ENCODE peak calls at places on chromosome 17, in nine cellular contexts. C is adrenal gland, B is tibial nerve, D is pancreas, S is stomach, E is SK-N-SH, I is Peyer's patch, K is left ventricle myocardium inferior, G is AG04450. V is an unnamed sample.

GRCh38 chr17:43401293-43401692 is 2.5 kb downstream of the ARL4D start:
- DNase-seq in D (no peak), G (peak; percentile 43), B (no peak), I (no peak), C (peak; percentile 77), K (no peak), E (no peak), S (peak; percentile 51), V (peak; percentile 58)

GRCh38 chr17:12395733-12396354 is 269.8 kb upstream of the MYOCD start:
- DNase-seq in D (no peak), S (peak; percentile 34), B (no peak), K (no peak), G (no peak), E (peak; percentile 31), I (no peak), C (peak; percentile 54), V (peak; percentile 53)

GRCh38 chr17:38563362-38564253 is 42.1 kb downstream of the SRCIN1 start:
- DNase-seq in I (no peak), B (no peak), G (no peak), E (no peak), K (no peak), S (no peak), C (no peak), D (peak; percentile 71), V (peak; percentile 84)

GRCh38 chr17:82793974-82794620 is 42.2 kb downstream of the TBCD start:
- DNase-seq in G (no peak), S (no peak), I (no peak), K (no peak), E (peak; percentile 84), C (no peak), B (no peak), D (no peak), V (no peak)

GRCh38 chr17:4974064-4974670 is 6.5 kb upstream of the SPAG7 start:
- DNase-seq in S (no peak), B (no peak), K (peak; percentile 54), G (no peak), D (no peak), E (no peak), C (no peak), I (no peak), V (no peak)

GRCh38 chr17:19703776-19704371 is 12.5 kb downstream of the SLC47A2 start:
- DNase-seq in K (no peak), D (peak; percentile 58), E (peak; percentile 72), B (no peak), C (peak; percentile 92), S (peak; percentile 51), G (no peak), I (no peak), V (peak; percentile 88)

GRCh38 chr17:11130367-11130766 is 110.6 kb upstream of the SHISA6 start:
- DNase-seq in B (no peak), E (no peak), C (no peak), D (no peak), I (no peak), G (no peak), K (no peak), S (no peak), V (no peak)

GRCh38 chr17:82787081-82787848 is 35.4 kb downstream of the TBCD start:
- DNase-seq in K (no peak), I (no peak), G (no peak), S (no peak), E (no peak), B (no peak), D (peak; percentile 33), C (no peak), V (no peak)

GRCh38 chr17:34146440-34147043 is 108.5 kb upstream of the CCL2 start:
- DNase-seq in G (no peak), D (peak; percentile 89), I (peak; percentile 20), B (no peak), C (peak; percentile 82), S (peak; percentile 74), E (peak; percentile 64), K (peak; percentile 48), V (peak; percentile 88)
- TF ChIP-seq CTCF in G (peak; percentile 14), D (peak; percentile 61), I (peak; percentile 38), B (no peak), C (peak; percentile 53), S (no peak), E (peak; percentile 46), K (peak; percentile 75), V (peak; percentile 89)

DNA sequence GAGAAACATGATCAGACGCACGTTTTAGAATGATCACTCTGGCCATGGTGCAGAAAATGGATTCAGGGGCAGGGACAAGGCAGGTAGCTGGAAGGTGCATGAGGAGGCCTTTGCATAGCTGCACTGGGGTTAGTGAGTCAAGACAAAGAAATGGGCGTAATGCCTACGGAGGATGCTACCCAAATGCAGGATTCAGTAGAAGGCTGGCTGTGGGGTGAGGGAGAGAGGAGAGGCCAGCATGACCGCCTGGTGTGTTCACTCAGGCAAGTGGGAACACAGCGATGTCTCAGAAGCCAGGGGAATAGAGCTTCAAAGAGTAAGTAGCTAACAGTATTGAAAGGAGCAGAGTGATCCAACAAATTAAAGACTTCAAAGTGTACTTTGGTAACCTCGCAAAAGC is 31.2 kb downstream of the PMP22 start:
- DNase-seq in G (no peak), K (no peak), S (no peak), C (no peak), D (no peak), I (no peak), B (no peak), E (no peak), V (no peak)
- H3K27ac ChIP-seq in G (no peak overlapping the region), K (peak overlapping the region; percentile 76), S (no peak overlapping the region), C (no peak overlapping the region), D (no peak overlapping the region), I (peak overlapping the region; percentile 3), B (peak overlapping the region; percentile 77), E (no peak overlapping the region), V (no peak overlapping the region)

DNA sequence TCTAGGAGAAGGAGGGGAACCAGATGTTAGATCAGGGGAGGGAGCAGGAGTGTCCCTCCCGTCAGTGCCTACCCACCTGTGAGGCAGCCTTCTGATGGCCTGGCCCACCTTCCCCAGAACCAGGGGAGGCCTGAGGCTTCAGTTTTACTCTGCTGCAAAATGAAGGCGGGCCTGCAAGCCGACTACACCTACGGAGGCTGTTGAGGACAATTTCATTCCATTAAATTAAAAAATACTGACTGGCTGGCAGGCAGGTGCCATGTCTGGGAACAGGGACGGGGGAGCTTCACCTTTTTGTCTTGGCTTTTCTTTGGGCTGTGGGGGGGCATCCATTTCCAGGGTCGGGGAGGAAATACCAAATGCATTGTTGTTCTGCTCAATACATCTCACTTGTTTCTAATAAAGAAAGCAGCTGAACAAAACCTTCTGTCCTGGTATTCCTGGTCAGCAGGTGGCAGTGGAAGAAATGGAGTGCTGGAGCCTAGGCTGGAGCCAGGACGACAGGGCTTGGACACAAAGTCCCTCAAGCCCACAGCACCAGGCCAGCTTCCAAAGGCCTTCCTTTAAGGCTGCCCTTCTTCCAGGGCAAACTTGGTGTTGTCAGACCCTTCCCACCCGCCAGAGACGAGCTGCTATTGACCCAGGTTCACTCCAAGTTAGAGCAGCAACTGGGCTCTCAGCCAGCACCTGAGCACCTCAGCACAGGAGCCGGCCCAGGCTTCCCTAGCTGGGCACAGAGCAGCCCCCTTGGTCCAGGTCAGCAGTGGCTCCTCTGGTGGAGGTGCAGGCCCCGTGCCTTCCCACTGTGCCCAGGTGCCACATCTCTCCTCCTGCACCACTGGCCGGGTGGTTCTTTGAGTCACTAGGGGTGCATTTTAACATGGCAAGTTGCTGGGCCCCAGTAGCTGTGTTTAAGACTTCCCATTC is 23.5 kb downstream of the PLCD3 start:
- DNase-seq in D (no peak), C (no peak), S (peak; percentile 35), E (no peak), B (no peak), I (no peak), G (no peak), K (no peak), V (no peak)
- TF ChIP-seq CTCF in D (no peak), C (no peak), S (no peak), E (no peak), B (no peak), I (no peak), G (peak; percentile 7), K (peak; percentile 35), V (peak; percentile 27)

DNA sequence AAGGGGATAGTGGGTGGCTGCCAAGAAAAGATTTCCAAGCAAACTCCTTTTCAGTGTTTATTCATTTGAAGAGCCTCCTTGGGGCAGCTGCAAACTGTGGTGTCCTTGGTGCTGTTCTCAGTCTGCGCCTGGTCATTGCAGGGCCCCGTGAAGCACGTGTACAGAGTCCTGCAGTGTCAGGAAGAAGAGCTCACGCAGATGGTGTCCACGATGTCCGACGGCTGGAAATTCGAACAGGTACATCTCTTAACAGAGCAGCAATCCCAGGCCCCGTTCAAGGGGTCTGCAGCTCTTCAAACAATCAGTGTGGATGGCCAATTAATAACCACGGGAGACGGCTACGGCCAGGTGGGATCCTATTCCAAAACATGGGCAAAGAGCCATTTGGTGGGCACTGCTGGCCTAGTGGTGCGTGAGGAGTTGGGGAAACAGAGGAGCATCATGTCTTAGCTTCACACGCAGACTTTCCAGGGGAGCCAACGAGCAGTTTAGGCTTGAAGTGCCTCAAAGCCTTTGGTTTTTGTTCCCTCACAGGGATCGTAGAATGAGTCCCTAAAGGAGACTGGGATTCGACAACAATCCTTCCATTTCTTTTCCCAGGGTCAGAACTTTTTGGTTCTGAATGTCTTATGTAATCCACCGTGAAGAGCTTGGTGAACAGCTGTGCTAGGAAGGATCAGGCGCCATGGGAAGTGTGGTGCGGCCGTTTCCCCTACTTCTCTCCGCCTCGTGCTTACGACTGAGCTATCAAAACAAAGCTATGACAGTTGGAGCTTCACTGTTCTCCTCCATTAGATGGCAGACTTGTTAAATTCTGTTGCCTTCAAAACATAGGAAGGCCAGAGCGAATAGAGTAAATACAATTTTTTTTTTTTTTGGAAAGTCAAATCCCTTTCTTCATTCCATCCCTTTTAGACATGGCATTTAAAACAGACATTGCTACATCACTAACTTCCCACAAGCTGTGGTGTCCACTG is 12.6 kb downstream of the KCTD2 start:
- DNase-seq in D (peak; percentile 18), B (no peak), K (peak; percentile 36), C (no peak), G (peak; percentile 54), E (peak; percentile 47), I (no peak), S (no peak), V (peak; percentile 83)
- H3K27ac ChIP-seq in D (no peak overlapping the region), B (peak overlapping the region; percentile 66), K (peak overlapping the region; percentile 73), C (no peak overlapping the region), G (no peak overlapping the region), E (no peak overlapping the region), I (peak overlapping the region; percentile 42), S (peak overlapping the region; percentile 74), V (peak overlapping the region; percentile 80)

DNA sequence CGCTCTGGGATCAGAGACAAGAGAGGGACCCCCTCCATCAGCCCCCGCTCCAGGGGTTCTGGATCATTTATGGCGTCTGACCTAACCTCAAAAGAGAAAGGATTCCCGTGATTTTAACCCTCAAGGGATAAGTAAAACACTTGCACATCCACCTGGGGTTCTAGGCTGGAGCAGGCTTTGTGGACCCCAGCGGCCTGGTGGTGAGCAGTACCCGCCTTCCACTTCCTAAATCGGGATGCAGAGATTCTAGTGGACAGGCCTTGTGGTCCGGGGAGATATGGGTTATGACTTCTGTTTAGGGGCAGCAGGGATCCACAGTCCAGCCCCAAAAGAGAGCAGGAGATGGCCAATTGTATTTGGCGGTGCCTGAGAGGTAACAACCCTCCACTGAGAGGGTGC is 684 bp upstream of the PITPNM3 start:
- DNase-seq in G (no peak), B (no peak), I (no peak), D (no peak), E (no peak), K (no peak), C (no peak), S (no peak), V (no peak)
- TF ChIP-seq CTCF in G (no peak), B (no peak), I (no peak), D (no peak), E (no peak), K (no peak), C (no peak), S (no peak), V (no peak)

V was measured in WERI-Rb-1.